ENCODE peak calls at places on chromosomes 6 and 20, in nine cellular contexts. D, A, W, H, X, E, Q, T and K are unnamed samples.

GRCh38 chr20:35319206-35320197 is 27.3 kb upstream of the FAM83C start:
- DNase-seq in D (no peak), A (no peak), W (no peak), H (no peak), X (no peak), E (no peak), Q (no peak), T (no peak), K (no peak)

GRCh38 chr6:143549630-143550268 is 38.2 kb upstream of the FUCA2 start:
- DNase-seq in D (no peak), A (no peak), W (peak; percentile 54), H (peak; percentile 38), X (no peak), E (no peak), Q (no peak), T (no peak), K (no peak)

GRCh38 chr6:156413156-156413555 is 364.0 kb upstream of the ARID1B start:
- DNase-seq in D (no peak), A (no peak), W (no peak), H (no peak), X (no peak), E (no peak), Q (no peak), T (no peak), K (no peak)

GRCh38 chr6:1913572-1913971 is 303.9 kb downstream of the FOXC1 start:
- DNase-seq in D (no peak), A (no peak), W (no peak), H (no peak), X (no peak), E (no peak), Q (no peak), T (no peak), K (no peak)

GRCh38 chr6:53529324-53530036 is 15.4 kb downstream of the GCLC start:
- DNase-seq in D (no peak), A (no peak), W (no peak), H (no peak), X (no peak), E (no peak), Q (no peak), T (no peak), K (no peak)

GRCh38 chr20:35947489-35947888 is 6.8 kb downstream of the SCAND1 start:
- DNase-seq in D (no peak), A (no peak), W (peak; percentile 51), H (no peak), X (peak; percentile 16), E (no peak), Q (no peak), T (no peak), K (no peak)

GRCh38 chr6:24323632-24324337 is 34.1 kb downstream of the DCDC2 start:
- DNase-seq in D (no peak), A (no peak), W (no peak), H (no peak), X (no peak), E (no peak), Q (no peak), T (no peak), K (no peak)

GRCh38 chr20:50274570-50275430 is 84.2 kb downstream of the CEBPB start:
- DNase-seq in D (no peak), A (peak; percentile 80), W (no peak), H (no peak), X (peak; percentile 36), E (no peak), Q (no peak), T (no peak), K (no peak)

GRCh38 chr6:4856779-4857178 is 80.6 kb downstream of the CDYL start:
- DNase-seq in D (no peak), A (no peak), W (no peak), H (no peak), X (no peak), E (no peak), Q (no peak), T (no peak), K (no peak)

GRCh38 chr20:6636209-6637159 is 131.0 kb upstream of the BMP2 start:
- DNase-seq in D (no peak), A (no peak), W (no peak), H (no peak), X (peak; percentile 67), E (no peak), Q (no peak), T (peak; percentile 30), K (no peak)